ENCODE peak calls at places on chromosomes 12 and 14, in four cellular contexts. C is CD8-positive, alpha-beta memory T cell; M is NCI-H1092; F is cardiac muscle cell. L is an unnamed sample.
A peak's percentile ranks its signal among the peaks of the same experiment; 100 is the strongest.

GRCh38 chr12:116389990-116390655 is 112.6 kb upstream of the MED13L start:
- DNase-seq in C (no peak), M (no peak), F (no peak), L (no peak)

GRCh38 chr14:77061630-77062029 is 33.1 kb upstream of the IRF2BPL start:
- DNase-seq in C (no peak), M (no peak), F (no peak), L (no peak)

GRCh38 chr12:59843260-59843843 is 247.5 kb downstream of the SLC16A7 start:
- DNase-seq in C (no peak), M (no peak), F (no peak), L (no peak)

GRCh38 chr14:105487449-105487985 is 831 bp downstream of the CRIP1 start:
- DNase-seq in C (peak; percentile 91), M (no peak), F (no peak), L (no peak)

GRCh38 chr14:71647086-71647784 is 285.0 kb upstream of the RGS6 start:
- DNase-seq in C (no peak), M (no peak), F (no peak), L (peak; percentile 40)

GRCh38 chr12:77153706-77154105 is 88.3 kb upstream of the E2F7 start:
- DNase-seq in C (no peak), M (no peak), F (no peak), L (no peak)

GRCh38 chr14:104972301-104973211 is 5.6 kb downstream of the AHNAK2 start:
- DNase-seq in C (no peak), M (no peak), F (no peak), L (no peak)

GRCh38 chr12:133080051-133080618 is 588 bp upstream of the ZNF140 start:
- DNase-seq in C (peak; percentile 97), M (peak; percentile 99), F (peak; percentile 99), L (peak; percentile 98)

GRCh38 chr14:72513994-72514659 is 379.8 kb downstream of the DPF3 start:
- DNase-seq in C (no peak), M (no peak), F (peak; percentile 63), L (peak; percentile 26)

GRCh38 chr14:21241218-21241819 is 27.9 kb downstream of the HNRNPC start:
- DNase-seq in C (no peak), M (no peak), F (no peak), L (no peak)

GRCh38 chr14:23056257-23056955 is 914 bp downstream of the CDH24 start:
- DNase-seq in C (peak; percentile 75), M (no peak), F (peak; percentile 76), L (peak; percentile 79)

GRCh38 chr12:39499296-39499695 is 56.4 kb upstream of the KIF21A start:
- DNase-seq in C (no peak), M (no peak), F (no peak), L (no peak)

GRCh38 chr12:62306569-62307530 is 46.6 kb downstream of the USP15 start:
- DNase-seq in C (no peak), M (no peak), F (no peak), L (no peak)

GRCh38 chr12:50061172-50061571 is 3.8 kb downstream of the ASIC1 start:
- DNase-seq in C (no peak), M (no peak), F (no peak), L (no peak)

GRCh38 chr12:105226219-105226618 is 9.8 kb downstream of the APPL2 start:
- DNase-seq in C (no peak), M (no peak), F (no peak), L (no peak)

GRCh38 chr12:3200032-3200617 is 122.9 kb downstream of the TSPAN9 start:
- DNase-seq in C (no peak), M (peak; percentile 49), F (peak; percentile 93), L (peak; percentile 84)

GRCh38 chr12:57687862-57688261 is 6.1 kb upstream of the OS9 start:
- DNase-seq in C (no peak), M (no peak), F (no peak), L (no peak)

GRCh38 chr12:122366685-122367475 is 55.6 kb downstream of the CLIP1 start:
- DNase-seq in C (no peak), M (no peak), F (no peak), L (no peak)

GRCh38 chr14:31944256-31945073 is 132.6 kb upstream of the ARHGAP5 start:
- DNase-seq in C (no peak), M (no peak), F (no peak), L (no peak)

GRCh38 chr12:90167501-90167900 is 458.9 kb upstream of the ATP2B1 start:
- DNase-seq in C (no peak), M (no peak), F (no peak), L (no peak)

GRCh38 chr12:82650627-82651337 is 35.9 kb upstream of the TMTC2 start:
- DNase-seq in C (no peak), M (no peak), F (no peak), L (peak; percentile 68)

GRCh38 chr12:26318661-26319068 is 123.3 kb downstream of the SSPN start:
- DNase-seq in C (no peak), M (no peak), F (no peak), L (no peak)

GRCh38 chr12:115960-116915 is 49.7 kb downstream of the IQSEC3 start:
- DNase-seq in C (no peak), M (no peak), F (no peak), L (no peak)

GRCh38 chr12:119354187-119354586 is 19.7 kb downstream of the CCDC60 start:
- DNase-seq in C (no peak), M (peak; percentile 40), F (no peak), L (no peak)

GRCh38 chr14:36810209-36810608 is 148.5 kb downstream of the PAX9 start:
- DNase-seq in C (no peak), M (no peak), F (no peak), L (no peak)

GRCh38 chr12:63889236-63889635 is 44.7 kb downstream of the SRGAP1 start:
- DNase-seq in C (no peak), M (no peak), F (no peak), L (no peak)

GRCh38 chr14:72243309-72243708 is 311.1 kb downstream of the RGS6 start:
- DNase-seq in C (no peak), M (no peak), F (no peak), L (peak; percentile 81)

GRCh38 chr12:52494518-52494917 is 1.5 kb upstream of the KRT6A start:
- DNase-seq in C (no peak), M (no peak), F (no peak), L (no peak)

GRCh38 chr12:946656-947055 is 2.8 kb downstream of the RAD52 start:
- DNase-seq in C (no peak), M (no peak), F (no peak), L (no peak)

GRCh38 chr12:132150780-132151144 is 6.5 kb downstream of the NOC4L start:
- DNase-seq in C (peak; percentile 47), M (no peak), F (no peak), L (no peak)

GRCh38 chr14:69093551-69094421 is 59.1 kb downstream of the DCAF5 start:
- DNase-seq in C (no peak), M (no peak), F (peak; percentile 20), L (peak; percentile 61)

GRCh38 chr12:83537428-83538053 is 850.8 kb downstream of the TMTC2 start:
- DNase-seq in C (no peak), M (no peak), F (no peak), L (no peak)

GRCh38 chr14:23454445-23454856 is 15.1 kb upstream of the NGDN start:
- DNase-seq in C (no peak), M (no peak), F (no peak), L (no peak)

GRCh38 chr12:21637985-21638891 is 19.4 kb downstream of the LDHB start:
- DNase-seq in C (no peak), M (no peak), F (no peak), L (no peak)

GRCh38 chr12:25322918-25323773 is 72.4 kb upstream of the KRAS start:
- DNase-seq in C (no peak), M (no peak), F (no peak), L (no peak)

L was measured in HAP-1.